ENCODE peak calls at places on chromosomes 4 and X, in nine cellular contexts. J is bronchial epithelial cell; R is lung; H is right atrium auricular region; F is astrocyte of the cerebellum; A is Peyer's patch; M is CD8-positive, alpha-beta T cell; W is left ventricle myocardium inferior; Z is fibroblast of villous mesenchyme. K is an unnamed sample.

GRCh38 chr4:128061566-128062536 is 739 bp downstream of the LARP1B start:
- DNase-seq in H (peak; percentile 61), W (peak; percentile 53), J (peak; percentile 67), F (no peak), M (peak; percentile 53), A (peak; percentile 55), Z (peak; percentile 38), R (peak; percentile 68), K (peak; percentile 42)

GRCh38 chr4:102959503-102959902 is 60.0 kb downstream of the SLC9B1 start:
- DNase-seq in W (peak; percentile 32), F (no peak), J (no peak), R (no peak), M (no peak), Z (no peak), A (no peak), H (no peak), K (no peak)

GRCh38 chr4:89838005-89838404 is 1.0 kb upstream of the SNCA start:
- DNase-seq in H (no peak), F (no peak), R (no peak), A (no peak), J (peak; percentile 52), W (no peak), M (no peak), Z (no peak), K (peak; percentile 24)

GRCh38 chrX:15055146-15055930 is 182.1 kb downstream of the MOSPD2 start:
- DNase-seq in M (no peak), W (no peak), J (peak; percentile 20), Z (no peak), H (no peak), F (no peak), R (no peak), A (no peak), K (peak; percentile 44)

GRCh38 chr4:38109370-38109769 is 149.2 kb downstream of the PTTG2 start:
- DNase-seq in W (no peak), J (no peak), M (no peak), R (no peak), F (no peak), H (no peak), Z (no peak), A (no peak), K (no peak)

GRCh38 chrX:84187501-84188319 is at the start of gene RPS6KA6:
- DNase-seq in W (peak; percentile 14), F (no peak), R (no peak), M (no peak), Z (peak; percentile 8), H (no peak), J (no peak), A (no peak), K (peak; percentile 17)

GRCh38 chr4:41360911-41361830 is 104.4 kb downstream of the UCHL1 start:
- DNase-seq in W (peak; percentile 40), F (no peak), H (peak; percentile 75), M (no peak), J (peak; percentile 25), A (no peak), R (peak; percentile 50), Z (peak; percentile 24), K (peak; percentile 18)

GRCh38 chr4:157012296-157012695 is 40.7 kb upstream of the PDGFC start:
- DNase-seq in F (no peak), H (no peak), A (no peak), Z (peak; percentile 38), M (no peak), J (no peak), R (no peak), W (no peak), K (no peak)

GRCh38 chr4:7323872-7324650 is 110.7 kb downstream of the PSAPL1 start:
- DNase-seq in W (no peak), M (no peak), F (no peak), R (no peak), A (no peak), J (no peak), H (no peak), Z (no peak), K (no peak)

GRCh38 chrX:38351346-38351745 is 1.1 kb upstream of the OTC start:
- DNase-seq in J (no peak), F (no peak), Z (no peak), H (no peak), A (no peak), R (no peak), M (no peak), W (no peak), K (no peak)

GRCh38 chr4:16655140-16655539 is 243.3 kb downstream of the LDB2 start:
- DNase-seq in H (no peak), R (no peak), J (no peak), Z (no peak), W (no peak), F (no peak), A (no peak), M (no peak), K (no peak)

GRCh38 chr4:3047464-3048286 is 26.7 kb downstream of the HTT-AS start:
- DNase-seq in R (peak; percentile 60), F (no peak), H (peak; percentile 71), A (peak; percentile 86), Z (peak; percentile 56), M (peak; percentile 64), W (peak; percentile 67), J (peak; percentile 42), K (peak; percentile 32)

DNA sequence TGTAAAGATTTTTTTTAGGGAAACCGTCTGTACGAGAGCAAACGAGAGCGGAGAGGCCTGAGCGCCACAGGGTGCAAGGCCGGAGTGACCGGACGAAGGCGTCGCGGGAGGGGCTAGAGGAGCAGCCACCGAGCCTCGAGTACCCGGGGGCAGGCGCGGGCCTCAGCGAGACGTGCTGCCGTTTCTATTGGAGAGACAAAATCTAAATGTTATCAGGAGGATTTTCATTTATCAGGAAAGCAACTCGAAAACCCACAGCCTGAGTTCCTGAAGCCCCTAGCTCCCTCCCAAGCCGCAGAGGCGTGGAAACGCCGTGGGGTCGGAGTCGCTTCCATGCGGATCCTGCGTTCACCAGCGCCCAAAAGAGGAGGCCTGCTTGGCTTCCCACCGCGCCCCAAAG is 194.3 kb downstream of the MGST2 start:
- DNase-seq in W (no peak), F (no peak), M (no peak), H (no peak), R (no peak), J (no peak), Z (no peak), A (no peak), K (no peak)
- TF ChIP-seq CTCF in W (no peak), F (no peak), M (no peak), H (no peak), R (no peak), J (no peak), Z (no peak), A (no peak), K (no peak)

DNA sequence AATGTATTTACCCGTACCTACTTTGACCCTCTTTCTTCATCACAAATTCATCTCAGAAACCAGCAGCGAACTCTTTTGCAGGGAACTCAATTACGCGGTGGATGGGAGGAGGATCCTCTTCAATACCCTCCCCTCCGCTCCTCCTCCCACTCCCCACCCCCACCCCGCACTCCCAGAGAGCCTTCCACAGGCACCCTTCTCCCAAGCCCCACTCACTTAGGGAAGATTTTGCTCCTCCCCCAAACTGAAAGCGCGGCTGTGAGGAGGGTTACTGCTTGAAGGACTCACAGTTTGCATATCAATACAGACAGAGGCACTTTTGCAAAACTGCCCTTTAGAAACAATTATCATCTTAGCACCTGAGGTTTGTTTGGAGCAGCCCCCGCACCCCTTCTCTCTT is 955 bp upstream of the IL1RAPL1 start:
- DNase-seq in J (no peak), M (no peak), H (no peak), A (no peak), F (no peak), Z (peak; percentile 4), R (no peak), W (peak; percentile 19), K (peak; percentile 42)
- H3K4me3 ChIP-seq in J (no peak overlapping the region), M (no peak overlapping the region), H (peak overlapping the region; percentile 47), A (no peak overlapping the region), F (peak overlapping the region; percentile 41), Z (peak overlapping the region; percentile 43), R (no peak overlapping the region), W (peak overlapping the region; percentile 66), K (peak overlapping the region; percentile 44)

DNA sequence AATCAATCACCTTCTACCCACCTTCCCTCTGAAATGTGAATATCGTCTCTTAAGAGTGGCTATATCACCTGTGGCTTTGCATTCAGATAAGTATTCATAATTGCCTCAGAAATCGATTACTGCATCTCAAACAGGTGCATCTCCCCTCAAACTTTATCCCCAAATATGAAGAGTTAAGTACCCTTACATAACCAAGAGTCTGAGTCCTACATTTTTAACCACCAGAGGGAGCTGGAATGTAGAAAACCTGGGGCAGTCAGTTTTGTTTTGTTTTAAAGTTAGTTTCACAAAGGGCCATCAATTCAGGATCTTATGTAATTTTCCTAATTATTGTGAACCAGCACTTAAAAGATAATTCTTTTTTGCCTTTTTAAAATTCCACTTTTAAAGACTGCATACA is 5.7 kb downstream of the TCEANC start:
- DNase-seq in W (no peak), F (peak; percentile 44), M (peak; percentile 23), H (no peak), J (peak; percentile 50), Z (peak; percentile 78), A (no peak), R (no peak), K (peak; percentile 74)
- TF ChIP-seq CTCF in W (peak; percentile 70), F (peak; percentile 67), M (peak; percentile 48), H (peak; percentile 77), J (peak; percentile 22), Z (peak; percentile 65), A (peak; percentile 59), R (peak; percentile 49), K (peak; percentile 68)

GRCh38 chrX:86146102-86146501 is 2.1 kb upstream of the DACH2 start:
- DNase-seq in J (no peak), F (no peak), W (no peak), M (no peak), R (no peak), H (no peak), Z (no peak), A (no peak), K (no peak)

GRCh38 chrX:86148594-86148993 is 343 bp downstream of the DACH2 start:
- DNase-seq in Z (no peak), H (no peak), J (no peak), A (no peak), W (no peak), M (no peak), R (no peak), F (no peak), K (no peak)

GRCh38 chrX:86148024-86148511 is at the start of gene DACH2:
- DNase-seq in J (peak; percentile 51), H (peak; percentile 78), R (peak; percentile 64), A (peak; percentile 23), W (peak; percentile 64), F (peak; percentile 31), Z (peak; percentile 25), M (peak; percentile 12), K (peak; percentile 49)

GRCh38 chrX:86154586-86154985 is 6.3 kb downstream of the DACH2 start:
- DNase-seq in M (no peak), F (no peak), H (no peak), Z (no peak), R (no peak), J (no peak), A (no peak), W (no peak), K (no peak)

GRCh38 chrX:86149089-86149488 is 838 bp downstream of the DACH2 start:
- DNase-seq in H (no peak), F (no peak), A (no peak), Z (no peak), R (no peak), W (no peak), J (no peak), M (no peak), K (no peak)
- H3K4me3 ChIP-seq in H (no peak overlapping the region), F (peak overlapping the region; percentile 53), A (no peak overlapping the region), Z (no peak overlapping the region), R (no peak overlapping the region), W (peak overlapping the region; percentile 61), J (peak overlapping the region; percentile 53), M (no peak overlapping the region), K (peak overlapping the region; percentile 39)

K was measured in astrocyte of the spinal cord.